ENCODE peak calls at places on chromosome 9, in nine cellular contexts. P, E, R, Q, S, F, H, W and M are unnamed samples.

GRCh38 chr9:69671904-69672827 is at the start of gene APBA1:
- DNase-seq in P (peak), E (no peak), R (peak), Q (peak), S (peak), F (no peak), H (peak), W (peak), M (peak)

GRCh38 chr9:100601216-100601615 is 23.3 kb downstream of the CAVIN4 start:
- DNase-seq in P (peak), E (no peak), R (no peak), Q (peak), S (peak), F (peak), H (peak), W (no peak), M (peak)

GRCh38 chr9:36036253-36036779 is 397 bp upstream of the RECK start:
- DNase-seq in P (no peak), E (no peak), R (no peak), Q (no peak), S (no peak), F (no peak), H (no peak), W (no peak), M (no peak)

GRCh38 chr9:22240619-22241018 is 206.0 kb upstream of the DMRTA1 start:
- DNase-seq in P (no peak), E (no peak), R (no peak), Q (no peak), S (no peak), F (no peak), H (no peak), W (no peak), M (no peak)

GRCh38 chr9:74497750-74498615 is 848 bp downstream of the RORB start:
- DNase-seq in P (peak), E (no peak), R (no peak), Q (peak), S (no peak), F (no peak), H (no peak), W (no peak), M (no peak)

GRCh38 chr9:4842213-4842612 is 49.5 kb downstream of the RCL1 start:
- DNase-seq in P (no peak), E (no peak), R (no peak), Q (no peak), S (no peak), F (peak), H (no peak), W (no peak), M (no peak)

GRCh38 chr9:1008256-1008655 is 31.8 kb downstream of the DMRT3 start:
- DNase-seq in P (no peak), E (no peak), R (no peak), Q (no peak), S (no peak), F (no peak), H (no peak), W (no peak), M (no peak)

GRCh38 chr9:86168256-86168655 is 68.9 kb upstream of the GOLM1 start:
- DNase-seq in P (no peak), E (no peak), R (no peak), Q (no peak), S (no peak), F (no peak), H (no peak), W (no peak), M (no peak)

GRCh38 chr9:133064241-133065069 is 2.7 kb downstream of the CEL start:
- DNase-seq in P (no peak), E (no peak), R (no peak), Q (no peak), S (no peak), F (no peak), H (no peak), W (no peak), M (no peak)

GRCh38 chr9:12961276-12961809 is 186.5 kb downstream of the LURAP1L start:
- DNase-seq in P (no peak), E (no peak), R (no peak), Q (no peak), S (no peak), F (no peak), H (no peak), W (no peak), M (no peak)

GRCh38 chr9:1701113-1701512 is 314.0 kb upstream of the SMARCA2 start:
- DNase-seq in P (no peak), E (no peak), R (no peak), Q (peak), S (no peak), F (no peak), H (no peak), W (no peak), M (no peak)

GRCh38 chr9:15622596-15622995 is 69.8 kb downstream of the CCDC171 start:
- DNase-seq in P (no peak), E (no peak), R (no peak), Q (peak), S (no peak), F (no peak), H (no peak), W (no peak), M (no peak)
- TF ChIP-seq CTCF in P (peak), E (no peak), R (no peak), Q (no peak), S (no peak), F (peak), H (peak), W (no peak), M (peak)

GRCh38 chr9:121281614-121282291 is 13.8 kb downstream of the GSN start:
- DNase-seq in P (no peak), E (no peak), R (peak), Q (no peak), S (peak), F (peak), H (peak), W (peak), M (peak)
- TF ChIP-seq POLR2AphosphoS5 in P (no peak), E (peak), R (peak), Q (no peak), S (peak), F (no peak), H (peak), W (peak), M (peak)

DNA sequence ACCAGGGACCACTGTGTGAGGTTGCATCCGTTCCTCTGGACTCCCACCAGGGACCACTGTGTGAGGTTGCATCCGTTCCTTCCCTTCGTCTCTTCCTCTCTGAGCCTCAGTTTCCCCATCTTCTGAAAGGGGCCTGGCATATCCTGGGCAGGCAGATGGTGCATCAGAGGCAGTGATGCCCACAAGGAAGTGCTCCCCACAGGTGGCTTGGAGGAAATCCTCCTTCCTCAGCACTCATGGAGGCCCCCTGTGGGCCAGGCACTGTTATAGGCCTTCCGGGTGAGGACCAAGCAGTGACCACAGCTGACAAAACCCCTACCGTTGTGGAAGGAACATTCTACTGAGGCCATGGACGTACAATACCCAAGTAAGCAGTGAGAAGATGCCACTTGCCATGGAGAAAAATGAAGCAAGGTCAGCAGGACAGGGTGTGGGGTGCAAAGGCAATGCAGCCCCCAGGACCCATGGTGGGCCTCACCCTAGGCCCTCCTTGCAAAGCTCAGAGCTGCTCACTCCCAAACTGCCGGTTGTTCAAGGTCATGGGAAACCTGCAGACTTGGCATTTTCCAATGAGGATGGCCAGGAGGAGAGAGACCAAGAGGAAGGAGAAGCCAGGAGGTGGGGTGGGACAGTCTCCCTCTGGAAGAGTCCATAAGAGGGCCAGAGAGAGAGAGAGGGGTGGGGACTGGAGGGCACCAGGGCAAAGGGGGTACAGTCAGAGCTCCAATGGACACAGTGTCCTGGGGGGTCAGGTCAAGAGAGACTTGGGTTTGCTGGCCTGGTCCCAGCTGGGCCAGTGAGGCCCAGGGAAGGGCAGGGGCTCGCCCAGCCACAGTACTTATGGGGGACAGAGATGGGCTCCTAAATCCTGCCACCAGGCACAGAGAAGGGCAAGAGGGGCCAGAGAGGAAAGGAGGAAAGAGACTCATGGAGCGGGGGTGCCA is 51.1 kb downstream of the C9orf50 start:
- DNase-seq in P (peak), E (no peak), R (no peak), Q (peak), S (peak), F (peak), H (no peak), W (no peak), M (no peak)
- TF ChIP-seq CTCF in P (peak), E (peak), R (peak), Q (peak), S (peak), F (peak), H (peak), W (peak), M (peak)

DNA sequence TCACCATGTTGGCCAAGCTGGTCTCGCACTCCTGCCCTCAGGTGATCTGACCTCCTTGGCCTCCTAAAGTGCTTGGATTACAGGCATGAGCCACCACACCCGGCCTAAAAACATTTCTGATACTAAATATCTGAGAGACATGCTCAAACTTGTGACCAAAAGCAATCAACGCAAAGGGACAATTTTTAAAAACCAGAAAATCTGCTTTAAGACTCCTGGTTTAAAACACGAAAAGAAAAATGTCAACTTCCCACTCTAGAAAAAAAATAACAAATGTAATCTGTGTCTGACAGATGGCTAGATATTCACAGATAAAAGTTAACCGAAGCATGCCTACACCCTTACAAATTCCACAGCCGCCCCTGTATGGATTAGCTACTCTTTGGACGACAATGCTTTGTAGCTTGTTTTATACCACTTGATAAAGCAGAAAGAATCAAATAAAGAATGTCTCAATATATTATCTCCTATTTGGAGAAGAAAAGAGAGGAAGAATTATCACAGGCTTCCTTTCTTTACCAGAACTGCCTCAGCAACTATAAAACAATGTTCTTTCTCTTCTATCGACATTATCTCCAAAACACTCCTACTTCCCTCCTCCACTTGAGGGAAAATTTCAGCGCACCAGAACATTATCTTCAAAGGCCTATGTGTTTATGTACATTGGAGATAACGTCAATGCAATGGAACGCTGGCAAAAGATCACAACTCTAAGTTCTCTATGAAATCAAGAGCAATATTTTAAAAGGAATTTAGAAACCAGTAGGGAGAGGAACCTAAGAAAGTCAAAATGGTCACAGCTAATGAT is 26.3 kb downstream of the CEMIP2 start:
- DNase-seq in P (no peak), E (no peak), R (no peak), Q (no peak), S (peak), F (peak), H (peak), W (no peak), M (no peak)
- TF ChIP-seq POLR2AphosphoS5 in P (no peak), E (no peak), R (no peak), Q (no peak), S (peak), F (no peak), H (peak), W (no peak), M (no peak)

DNA sequence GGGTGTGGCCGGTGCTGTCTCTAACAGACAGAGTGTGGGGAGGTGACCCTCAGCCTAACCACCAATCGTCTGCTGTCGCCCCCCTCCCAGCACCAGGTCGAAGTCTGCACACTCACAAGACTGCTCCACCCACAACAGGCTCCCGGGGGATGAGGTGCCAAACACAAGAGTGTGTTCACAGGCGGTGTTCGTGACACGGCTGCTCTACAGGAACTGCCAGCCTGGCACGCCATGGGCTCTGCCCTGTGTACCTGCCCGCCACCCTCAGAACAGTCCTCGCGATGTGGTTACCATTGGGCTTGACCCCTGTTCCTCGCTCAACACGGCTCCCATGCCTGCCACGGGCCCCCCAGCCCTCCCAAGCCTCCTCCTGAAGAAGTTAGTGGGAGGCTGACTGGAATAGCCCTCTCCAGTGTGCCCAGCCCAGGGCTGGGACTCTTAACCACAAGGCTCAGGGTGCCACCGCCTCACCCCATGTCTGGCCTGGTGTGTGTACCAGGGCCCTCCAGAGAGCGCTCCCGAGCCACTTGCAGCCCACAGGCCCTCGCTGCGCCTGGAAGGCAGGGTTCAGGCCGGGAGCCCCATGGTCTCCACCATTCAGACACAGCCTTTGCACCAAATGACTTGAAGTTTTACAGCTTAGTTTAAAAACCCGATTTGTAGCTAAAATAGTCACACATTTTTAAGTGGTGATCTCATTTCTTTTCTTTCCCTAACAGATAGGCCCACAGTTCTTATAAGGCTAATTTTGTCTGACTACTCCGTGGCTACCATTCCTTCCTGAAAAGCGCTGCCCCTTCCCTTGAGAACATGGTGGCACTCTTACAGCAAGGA is 102.5 kb downstream of the CAMSAP1 start:
- DNase-seq in P (peak), E (no peak), R (no peak), Q (peak), S (peak), F (peak), H (no peak), W (no peak), M (no peak)
- TF ChIP-seq CTCF in P (peak), E (no peak), R (no peak), Q (peak), S (no peak), F (peak), H (no peak), W (no peak), M (no peak)

GRCh38 chr9:127030814-127031740 is 91.4 kb downstream of the ANGPTL2 start:
- DNase-seq in P (no peak), E (no peak), R (no peak), Q (no peak), S (no peak), F (no peak), H (no peak), W (peak), M (peak)
- TF ChIP-seq POLR2AphosphoS5 in P (no peak), E (no peak), R (no peak), Q (no peak), S (no peak), F (no peak), H (no peak), W (peak), M (no peak)

GRCh38 chr9:98707158-98708102 is 1.3 kb downstream of the GABBR2 start:
- DNase-seq in P (peak), E (no peak), R (no peak), Q (peak), S (peak), F (peak), H (peak), W (no peak), M (no peak)
- TF ChIP-seq CTCF in P (peak), E (no peak), R (no peak), Q (peak), S (peak), F (peak), H (peak), W (no peak), M (no peak)